ENCODE peak calls at places on chromosomes 2 and 18, in four cellular contexts. O, H, Z and C are unnamed samples.

GRCh38 chr2:160914217-160914616 is 246.0 kb upstream of the TANK start:
- DNase-seq in Z (no peak), O (no peak), H (no peak), C (no peak)

GRCh38 chr2:219631925-219632757 is 4.7 kb downstream of the SLC4A3 start:
- DNase-seq in Z (no peak), H (no peak), O (no peak), C (peak)

GRCh38 chr2:60882971-60883753 is 1.8 kb downstream of the REL start:
- DNase-seq in O (no peak), Z (no peak), H (peak), C (peak)

GRCh38 chr2:216556202-216556601 is 57.6 kb downstream of the RPL37A start:
- DNase-seq in O (no peak), H (no peak), Z (no peak), C (no peak)

GRCh38 chr2:234395801-234396478 is 100.9 kb downstream of the ARL4C start:
- DNase-seq in O (no peak), Z (no peak), H (no peak), C (no peak)

GRCh38 chr18:58069721-58070292 is 25.8 kb downstream of the NEDD4L start:
- DNase-seq in Z (no peak), O (no peak), H (no peak), C (no peak)

GRCh38 chr2:42249887-42250286 is 80.7 kb downstream of the EML4 start:
- DNase-seq in O (no peak), Z (no peak), H (no peak), C (no peak)

GRCh38 chr2:148545387-148546256 is 98.9 kb upstream of the EPC2 start:
- DNase-seq in O (no peak), H (no peak), Z (no peak), C (no peak)

GRCh38 chr2:231524477-231525247 is 5.6 kb downstream of the NMUR1 start:
- DNase-seq in O (no peak), H (no peak), Z (peak), C (no peak)

GRCh38 chr2:238852186-238852869 is 4.4 kb downstream of the TWIST2 start:
- DNase-seq in O (no peak), Z (no peak), H (peak), C (no peak)

GRCh38 chr2:241804326-241805276 is 4.4 kb upstream of the NEU4 start:
- DNase-seq in H (no peak), Z (peak), O (no peak), C (peak)

GRCh38 chr2:73984922-73985317 is 210 bp downstream of the TET3 start:
- DNase-seq in Z (peak), O (peak), H (no peak), C (peak)

GRCh38 chr2:42369551-42370229 is 8.7 kb upstream of the COX7A2L start:
- DNase-seq in H (no peak), O (no peak), Z (no peak), C (no peak)

GRCh38 chr2:63027220-63027619 is 23.4 kb upstream of the OTX1 start:
- DNase-seq in O (no peak), H (no peak), Z (no peak), C (no peak)

GRCh38 chr2:63018439-63018838 is 32.2 kb upstream of the OTX1 start:
- DNase-seq in O (no peak), Z (no peak), H (no peak), C (no peak)

GRCh38 chr2:63029058-63029457 is 21.6 kb upstream of the OTX1 start:
- DNase-seq in H (peak), O (no peak), Z (no peak), C (no peak)

GRCh38 chr2:63023444-63023843 is 27.2 kb upstream of the OTX1 start:
- DNase-seq in O (no peak), H (peak), Z (no peak), C (peak)
- TF ChIP-seq CTCF in O (peak), H (peak), Z (no peak), C (no peak)

GRCh38 chr2:127526940-127527804 is 883 bp upstream of the IWS1 start:
- DNase-seq in O (no peak), H (no peak), Z (no peak), C (no peak)
- TF ChIP-seq CTCF in O (no peak), H (no peak), Z (no peak), C (no peak)

DNA sequence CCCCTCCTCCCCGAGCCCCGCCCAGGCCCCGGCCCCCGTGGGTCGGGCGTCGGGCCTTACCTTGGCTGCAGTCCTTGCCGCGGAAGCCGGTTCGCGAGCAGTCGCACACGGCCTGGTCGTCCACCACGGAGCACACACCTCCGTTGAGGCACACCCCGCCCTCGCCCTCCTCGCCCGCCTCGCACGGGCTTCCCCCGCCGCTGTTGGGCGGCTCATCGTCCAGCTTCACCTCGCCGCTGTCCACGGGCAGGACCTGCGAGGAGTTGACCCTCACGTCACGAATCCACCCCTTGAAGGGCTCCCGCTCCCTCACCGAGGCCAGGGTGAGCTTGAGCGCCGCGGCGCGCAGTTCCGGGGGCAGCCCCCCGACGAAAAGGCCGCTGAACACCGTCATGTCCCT is 4.5 kb downstream of the NRXN1 start:
- DNase-seq in O (no peak), Z (no peak), H (no peak), C (no peak)
- TF ChIP-seq CTCF in O (no peak), Z (no peak), H (no peak), C (no peak)

GRCh38 chr2:68383778-68384177 is 18.7 kb downstream of the PLEK start:
- DNase-seq in Z (no peak), O (no peak), H (no peak), C (no peak)

GRCh38 chr2:68384485-68385107 is 19.5 kb downstream of the PLEK start:
- DNase-seq in Z (no peak), H (no peak), O (no peak), C (no peak)

GRCh38 chr2:68386362-68386761 is 21.3 kb downstream of the PLEK start:
- DNase-seq in H (no peak), Z (no peak), O (no peak), C (no peak)

GRCh38 chr2:68385907-68386287 is 20.8 kb downstream of the PLEK start:
- DNase-seq in H (no peak), Z (no peak), O (no peak), C (no peak)

GRCh38 chr2:68385232-68385906 is 20.3 kb downstream of the PLEK start:
- DNase-seq in H (no peak), Z (no peak), O (no peak), C (no peak)
- TF ChIP-seq CTCF in H (no peak), Z (no peak), O (no peak), C (no peak)

GRCh38 chr2:101196220-101196661 is 45.1 kb upstream of the TBC1D8 start:
- DNase-seq in O (no peak), Z (no peak), H (no peak), C (no peak)
- TF ChIP-seq CTCF in O (no peak), Z (no peak), H (no peak), C (no peak)

DNA sequence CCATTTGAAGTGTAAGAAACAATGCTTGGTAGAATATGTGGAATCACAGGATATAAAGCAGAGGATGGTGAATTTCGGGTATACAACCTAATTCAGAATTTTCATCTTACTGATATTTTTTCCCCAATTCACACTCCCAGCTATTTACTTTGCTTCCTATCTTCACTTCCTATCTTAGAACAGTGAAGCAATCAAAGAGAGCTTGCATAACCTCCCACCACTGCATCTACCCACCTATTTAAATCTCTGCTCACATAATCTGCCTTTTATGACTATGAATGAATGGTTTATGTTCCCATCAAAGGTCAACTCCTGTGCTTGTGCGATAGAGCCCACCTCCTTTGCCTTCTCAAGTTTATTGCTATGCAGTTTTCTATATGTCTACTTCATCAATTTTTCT is 3.3 kb downstream of the RMDN2 start:
- DNase-seq in O (no peak), Z (no peak), H (no peak), C (no peak)
- TF ChIP-seq CTCF in O (no peak), Z (no peak), H (no peak), C (no peak)

DNA sequence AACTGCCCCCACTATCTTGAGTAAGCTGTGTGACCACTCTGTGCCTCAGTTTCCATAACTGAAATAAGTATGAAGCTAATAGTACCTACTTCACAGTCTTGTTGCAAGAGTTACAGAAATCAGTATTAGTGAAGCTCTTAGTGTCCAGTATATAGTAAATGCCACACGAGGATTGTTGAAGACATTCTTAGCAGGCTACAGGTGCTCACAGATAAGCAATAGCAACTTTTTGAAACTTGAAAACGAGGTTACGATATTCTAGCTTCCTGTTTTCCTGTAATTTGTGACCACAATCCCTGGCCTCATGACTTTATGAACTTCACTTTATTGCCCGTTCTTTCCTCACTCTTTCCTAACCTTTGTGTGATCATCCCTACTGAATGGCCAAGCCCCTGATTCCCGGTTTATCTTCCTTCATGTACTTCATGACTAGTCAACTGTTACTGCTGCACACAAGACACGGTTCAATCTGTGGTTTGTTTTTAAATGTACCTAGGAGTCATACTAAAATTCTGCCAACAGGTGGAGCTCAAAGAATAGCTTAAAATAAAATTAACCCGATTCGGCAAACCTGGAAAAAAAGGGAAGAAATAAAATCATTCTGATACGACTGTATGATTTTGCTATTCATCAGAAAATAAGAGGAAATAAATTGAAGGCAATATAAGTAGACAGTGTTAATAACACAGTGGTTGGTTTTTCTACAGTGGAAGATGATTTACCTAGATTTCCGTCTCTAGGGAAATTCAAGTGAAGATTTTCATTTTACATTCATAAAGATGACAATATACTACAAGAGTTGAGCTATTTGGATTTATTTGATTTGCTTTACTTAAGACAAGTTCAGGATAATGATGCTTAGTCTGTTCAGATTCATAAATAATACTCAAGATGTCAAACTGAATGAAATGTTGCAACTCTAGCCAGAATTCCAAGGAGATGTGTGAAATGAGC is 38.1 kb upstream of the STAT1 start:
- DNase-seq in Z (no peak), O (peak), H (peak), C (peak)
- TF ChIP-seq CTCF in Z (peak), O (peak), H (peak), C (peak)

GRCh38 chr2:121075641-121076500 is 209.1 kb downstream of the TFCP2L1 start:
- DNase-seq in H (no peak), O (no peak), Z (peak), C (no peak)
- TF ChIP-seq CTCF in H (no peak), O (no peak), Z (no peak), C (no peak)